ENCODE peak calls at places on chromosomes 2 and 18, in five cellular contexts. Y is central memory CD4-positive, alpha-beta T cell; X is NCI-H1092 treated with DMSO at 0.1 percent for 48 hours; V is neural crest cell; M is naive thymus-derived CD4-positive, alpha-beta T cell. E is an unnamed sample.

GRCh38 chr2:147460140-147460539 is 384.7 kb upstream of the ACVR2A start:
- DNase-seq in Y (no peak), V (no peak), X (no peak), M (no peak), E (no peak)

GRCh38 chr18:58528011-58528367 is 100.9 kb downstream of the ALPK2 start:
- DNase-seq in X (no peak), Y (no peak), M (no peak), V (no peak), E (no peak)

GRCh38 chr18:31217455-31217854 is 54.8 kb upstream of the DSC1 start:
- DNase-seq in X (no peak), V (no peak), M (no peak), Y (no peak), E (no peak)

GRCh38 chr2:101803945-101804696 is 106.6 kb downstream of the MAP4K4 start:
- DNase-seq in V (peak), Y (no peak), M (no peak), X (no peak), E (no peak)

GRCh38 chr18:5311273-5312009 is 15.9 kb upstream of the ZBTB14 start:
- DNase-seq in M (no peak), Y (no peak), V (no peak), X (no peak), E (no peak)

GRCh38 chr2:135997380-135997779 is 12.0 kb upstream of the DARS1 start:
- DNase-seq in M (no peak), X (peak), V (peak), Y (no peak), E (no peak)

GRCh38 chr2:226892729-226893128 is 56.9 kb downstream of the RHBDD1 start:
- DNase-seq in X (no peak), V (no peak), M (no peak), Y (no peak), E (no peak)

GRCh38 chr18:8951491-8951890 is 151.0 kb upstream of the NDUFV2 start:
- DNase-seq in Y (no peak), M (no peak), X (no peak), V (no peak), E (no peak)

GRCh38 chr2:6723865-6724571 is 141.7 kb downstream of the CMPK2 start:
- DNase-seq in Y (no peak), V (no peak), X (peak), M (no peak), E (no peak)

GRCh38 chr2:201644001-201644400 is 698 bp upstream of the TMEM237 start:
- DNase-seq in X (no peak), Y (no peak), M (no peak), V (no peak), E (no peak)

GRCh38 chr2:15588329-15588919 is 3.2 kb upstream of the DDX1 start:
- DNase-seq in M (no peak), V (peak), X (peak), Y (no peak), E (peak)

GRCh38 chr18:69944434-69944833 is 3.2 kb downstream of the CD226 start:
- DNase-seq in X (no peak), Y (no peak), V (no peak), M (no peak), E (no peak)

GRCh38 chr2:134367915-134368911 is 114.3 kb downstream of the MGAT5 start:
- DNase-seq in M (peak), X (peak), Y (no peak), V (no peak), E (no peak)

GRCh38 chr2:44838116-44838790 is 103.2 kb upstream of the SIX3 start:
- DNase-seq in M (no peak), X (no peak), Y (no peak), V (no peak), E (no peak)

GRCh38 chr2:15674637-15675455 is 83.2 kb downstream of the DDX1 start:
- DNase-seq in X (no peak), Y (no peak), M (no peak), V (no peak), E (no peak)

GRCh38 chr2:181054256-181054655 is 73.9 kb downstream of the UBE2E3 start:
- DNase-seq in M (no peak), V (no peak), Y (no peak), X (no peak), E (no peak)

GRCh38 chr2:171081649-171082111 is 79.0 kb downstream of the TLK1 start:
- DNase-seq in Y (peak), V (no peak), M (peak), X (no peak), E (no peak)

GRCh38 chr2:177315303-177315887 is 50.9 kb upstream of the NFE2L2 start:
- DNase-seq in X (no peak), V (no peak), M (no peak), Y (no peak), E (peak)

GRCh38 chr2:15206419-15206818 is 354.7 kb downstream of the NBAS start:
- DNase-seq in X (no peak), M (no peak), Y (no peak), V (no peak), E (no peak)

E was measured in NCI-H748 treated with DMSO at 0.1 percent for 48 hours.